ENCODE peak calls at places on chromosomes 12 and 14, in five cellular contexts. I, Y, U, R and Z are unnamed samples.

GRCh38 chr14:93832665-93833064 is 44.4 kb upstream of the PRIMA1 start:
- DNase-seq in I (peak), R (no peak), U (no peak), Y (peak), Z (no peak)

GRCh38 chr12:53340398-53340797 is 4.2 kb upstream of the SP7 start:
- DNase-seq in U (no peak), Y (no peak), I (no peak), R (no peak), Z (no peak)

GRCh38 chr12:130100634-130101033 is 61.6 kb upstream of the FZD10 start:
- DNase-seq in U (no peak), I (no peak), Y (no peak), R (no peak), Z (no peak)

GRCh38 chr14:100577986-100578431 is 9.2 kb downstream of the BEGAIN start:
- DNase-seq in Y (peak), U (no peak), I (no peak), R (no peak), Z (no peak)

GRCh38 chr12:58927112-58927511 is 6.8 kb upstream of the LRIG3 start:
- DNase-seq in R (no peak), Y (no peak), U (no peak), I (no peak), Z (no peak)

GRCh38 chr12:108580531-108580930 is 17.4 kb downstream of the TMEM119 start:
- DNase-seq in R (no peak), I (no peak), Y (no peak), U (no peak), Z (no peak)

GRCh38 chr12:53004582-53004981 is 1.7 kb upstream of the EIF4B start:
- DNase-seq in U (no peak), Y (no peak), I (no peak), R (no peak), Z (no peak)

GRCh38 chr12:106288510-106289195 is 13.9 kb upstream of the TCP11L2 start:
- DNase-seq in R (peak), Y (no peak), U (no peak), I (no peak), Z (peak)

GRCh38 chr14:65565948-65566347 is 153.4 kb downstream of the FUT8 start:
- DNase-seq in U (no peak), I (no peak), Y (no peak), R (no peak), Z (no peak)

GRCh38 chr12:114744696-114745095 is 60.7 kb upstream of the TBX3 start:
- DNase-seq in Y (no peak), U (no peak), R (no peak), I (no peak), Z (no peak)

GRCh38 chr12:119681139-119681538 is 13.2 kb downstream of the PRKAB1 start:
- DNase-seq in Y (no peak), R (no peak), I (no peak), U (no peak), Z (no peak)

GRCh38 chr14:94139006-94139405 is 9.6 kb upstream of the IFI27L2 start:
- DNase-seq in I (no peak), Y (no peak), R (no peak), U (no peak), Z (no peak)

GRCh38 chr12:30822385-30823139 is 67.8 kb upstream of the CAPRIN2 start:
- DNase-seq in R (no peak), Y (peak), U (peak), I (peak), Z (peak)

GRCh38 chr12:100572184-100572583 is 1.3 kb upstream of the GAS2L3 start:
- DNase-seq in I (no peak), R (no peak), U (no peak), Y (no peak), Z (no peak)

GRCh38 chr12:110972870-110973269 is 52.5 kb upstream of the MYL2 start:
- DNase-seq in U (no peak), R (no peak), Y (no peak), I (no peak), Z (no peak)

GRCh38 chr14:78705989-78706388 is 535.8 kb downstream of the NRXN3 start:
- DNase-seq in I (no peak), R (no peak), U (no peak), Y (no peak), Z (no peak)

GRCh38 chr14:69879175-69880047 is at the start of gene SMOC1:
- DNase-seq in I (peak), R (no peak), Y (peak), U (peak), Z (peak)

GRCh38 chr12:22310712-22311111 is 23.8 kb downstream of the ST8SIA1 start:
- DNase-seq in I (no peak), R (no peak), U (no peak), Y (no peak), Z (no peak)

GRCh38 chr14:49972840-49973239 is 80.0 kb downstream of the ARF6 start:
- DNase-seq in Y (no peak), I (peak), U (no peak), R (peak), Z (peak)

GRCh38 chr12:74619886-74620285 is 82.3 kb downstream of the ATXN7L3B start:
- DNase-seq in R (peak), Y (no peak), U (no peak), I (peak), Z (peak)

GRCh38 chr12:11545438-11546330 is 103.8 kb upstream of the ETV6 start:
- DNase-seq in Y (no peak), I (no peak), U (no peak), R (no peak), Z (no peak)

GRCh38 chr12:68034567-68034966 is 45.3 kb downstream of the IFNG-AS1 start:
- DNase-seq in Y (no peak), U (no peak), R (no peak), I (no peak), Z (no peak)

GRCh38 chr14:64438181-64438839 is 27.0 kb upstream of the AKAP5 start:
- DNase-seq in I (no peak), Y (no peak), U (no peak), R (peak), Z (no peak)

GRCh38 chr12:116160196-116160595 is 117.3 kb downstream of the MED13L start:
- DNase-seq in Y (no peak), U (no peak), R (no peak), I (no peak), Z (peak)

GRCh38 chr12:130196827-130197226 is 34.6 kb downstream of the FZD10 start:
- DNase-seq in R (no peak), U (no peak), Y (no peak), I (peak), Z (no peak)

GRCh38 chr12:15709524-15709923 is 79.7 kb downstream of the EPS8 start:
- DNase-seq in I (no peak), Y (no peak), U (no peak), R (no peak), Z (no peak)

DNA sequence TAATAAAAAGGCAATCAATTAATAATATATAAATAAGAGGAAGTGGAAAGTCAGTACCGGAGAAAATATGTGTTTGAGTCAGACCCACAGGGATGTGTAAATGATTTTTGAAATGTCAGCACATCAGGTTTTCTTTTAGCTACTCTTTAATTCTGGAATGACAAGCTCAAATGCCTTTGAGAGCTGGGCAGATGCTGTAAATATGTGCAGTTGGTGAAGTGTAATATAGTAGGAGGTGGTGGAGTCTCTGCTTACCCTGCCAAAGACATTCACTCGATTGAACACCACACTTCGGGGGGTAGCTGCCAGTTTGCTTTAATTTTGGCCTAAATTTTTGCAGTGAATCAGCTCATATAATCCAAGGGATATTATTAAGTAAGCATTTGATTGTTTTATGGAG is 93.0 kb downstream of the PLEKHA5 start:
- DNase-seq in R (no peak), U (no peak), I (no peak), Y (no peak), Z (no peak)
- H3K27ac ChIP-seq in R (no peak), U (no peak), I (peak), Y (peak), Z (no peak)

GRCh38 chr12:26748412-26748740 is 84.6 kb downstream of the ITPR2 start:
- DNase-seq in I (no peak), R (no peak), Y (no peak), U (no peak), Z (no peak)
- TF ChIP-seq CTCF in I (no peak), R (peak), Y (no peak), U (no peak), Z (no peak)

GRCh38 chr14:91154851-91155625 is 41.2 kb downstream of the DGLUCY start:
- DNase-seq in I (peak), Y (peak), R (no peak), U (no peak), Z (peak)
- H3K27ac ChIP-seq in I (peak), Y (no peak), R (no peak), U (no peak), Z (peak)

GRCh38 chr14:103385153-103385993 is at the start of gene MARK3:
- DNase-seq in U (peak), I (peak), R (peak), Y (peak), Z (peak)
- TF ChIP-seq CTCF in U (no peak), I (no peak), R (peak), Y (peak), Z (peak)

GRCh38 chr12:94678849-94679248 is 28.5 kb upstream of the TMCC3 start:
- DNase-seq in R (no peak), I (no peak), Y (no peak), U (no peak), Z (no peak)
- H3K27ac ChIP-seq in R (no peak), I (no peak), Y (no peak), U (no peak), Z (no peak)

GRCh38 chr14:99393059-99393655 is 87.5 kb downstream of the SETD3 start:
- DNase-seq in U (peak), I (peak), R (no peak), Y (no peak), Z (peak)

GRCh38 chr14:99387880-99388279 is 92.8 kb downstream of the SETD3 start:
- DNase-seq in I (no peak), R (no peak), Y (no peak), U (no peak), Z (no peak)

GRCh38 chr14:99391671-99392070 is 89.0 kb downstream of the SETD3 start:
- DNase-seq in I (no peak), R (no peak), Y (no peak), U (no peak), Z (no peak)

GRCh38 chr14:99388286-99388685 is 92.4 kb downstream of the SETD3 start:
- DNase-seq in R (no peak), Y (no peak), I (no peak), U (no peak), Z (no peak)

DNA sequence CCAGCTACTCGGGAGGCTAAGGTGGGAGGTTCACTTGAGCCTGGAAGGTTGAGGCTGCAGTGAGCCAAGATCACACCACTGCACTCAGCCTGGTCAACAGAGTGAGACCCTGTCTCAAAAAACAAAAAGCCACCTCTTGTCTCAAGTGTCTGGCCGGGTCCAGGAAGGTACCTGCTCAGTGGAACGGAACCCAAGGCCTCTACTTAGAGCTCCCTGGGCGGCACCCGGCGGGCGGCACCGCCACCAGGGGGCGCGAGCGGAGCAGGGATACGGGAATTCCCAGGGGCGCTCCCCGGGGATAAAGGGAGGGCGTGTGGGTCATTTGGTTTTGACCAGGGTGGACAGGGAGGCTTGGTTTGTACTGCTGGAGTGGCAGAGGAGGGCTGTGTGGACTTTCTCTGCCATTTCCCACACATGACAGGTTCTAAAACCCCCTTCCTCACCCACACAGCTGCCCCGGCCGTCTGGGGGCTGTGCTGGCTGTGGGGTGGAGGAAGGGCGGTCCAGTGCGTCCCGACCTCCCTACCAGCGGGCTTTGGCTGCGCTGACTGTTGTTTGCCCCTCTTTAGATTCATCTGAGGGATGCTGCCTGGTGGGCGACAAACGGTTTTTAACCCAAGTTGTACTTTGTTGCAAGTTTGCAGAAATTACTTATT is 91.4 kb downstream of the SETD3 start:
- DNase-seq in R (no peak), I (peak), Y (no peak), U (peak), Z (peak)
- TF ChIP-seq CTCF in R (peak), I (peak), Y (peak), U (peak), Z (peak)

DNA sequence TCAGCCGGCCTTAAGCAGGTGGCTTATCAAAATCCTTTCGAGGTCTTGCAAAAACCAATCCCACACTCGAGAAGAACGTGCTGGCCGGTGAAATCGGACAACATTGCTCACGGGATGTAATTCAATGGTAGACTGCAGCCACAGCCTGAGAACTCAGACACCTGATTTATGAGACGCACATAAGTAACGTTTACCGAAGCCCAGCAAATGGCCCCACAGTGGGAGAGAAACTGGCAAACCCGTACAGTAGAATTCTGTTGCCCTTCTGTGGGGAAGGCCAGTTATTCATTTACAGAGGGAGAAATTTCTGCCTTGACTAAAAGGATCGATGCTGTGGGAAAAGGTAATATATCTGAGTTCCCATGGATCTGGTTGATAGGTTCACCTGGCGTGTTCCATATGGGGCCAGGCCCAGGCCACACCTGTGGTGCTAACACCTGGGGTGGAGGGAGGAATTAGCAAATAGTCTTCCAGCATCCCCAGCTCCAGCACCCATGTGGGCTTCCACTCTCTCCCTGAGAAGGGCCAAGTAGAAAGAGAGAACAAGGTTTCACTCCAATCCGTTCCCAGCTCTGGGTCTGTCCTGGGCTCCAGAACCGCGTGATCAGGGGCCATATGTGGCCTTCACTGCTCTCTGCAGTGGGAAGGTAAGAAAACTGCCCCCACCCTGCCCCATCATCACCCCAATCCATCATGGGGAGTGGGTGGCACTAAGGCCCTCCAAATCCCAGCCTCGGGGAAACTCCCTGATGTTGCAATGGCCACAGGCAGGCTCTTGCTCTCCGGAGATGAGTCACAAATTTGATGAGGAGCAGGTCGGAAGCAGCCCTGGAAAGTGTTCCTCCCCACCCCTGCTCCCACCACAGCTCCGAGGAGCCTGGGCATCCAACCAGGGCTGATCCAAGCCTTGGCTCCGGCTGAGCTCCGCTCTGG is 12.7 kb downstream of the BDKRB1 start:
- DNase-seq in Y (peak), I (no peak), U (peak), R (peak), Z (peak)
- H3K27ac ChIP-seq in Y (no peak), I (peak), U (no peak), R (peak), Z (peak)

DNA sequence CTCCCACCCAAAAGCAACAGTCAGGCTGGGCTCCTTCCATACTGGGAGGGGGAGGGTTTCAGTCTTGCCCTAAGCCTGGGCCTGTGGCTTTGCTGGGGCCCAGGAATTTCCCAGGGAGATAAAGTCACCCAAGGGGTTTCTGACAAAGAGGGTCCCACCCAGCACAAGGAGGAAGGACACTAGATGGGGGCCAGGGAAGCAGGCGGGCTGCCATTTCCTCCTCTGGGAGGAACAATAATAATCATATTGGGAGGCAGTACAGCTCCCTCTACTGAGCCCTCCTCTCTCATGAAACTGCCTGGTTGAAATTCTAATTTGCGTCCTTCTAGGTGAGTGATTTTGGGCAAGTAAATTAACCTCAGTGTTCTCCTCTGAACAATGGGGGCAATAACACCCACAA is 7.9 kb downstream of the SLC8B1 start:
- DNase-seq in R (no peak), I (no peak), Y (peak), U (no peak), Z (no peak)
- TF ChIP-seq CTCF in R (peak), I (no peak), Y (peak), U (no peak), Z (no peak)